ENCODE peak calls at places on chromosome 17, in five cellular contexts. G is stomach, O is heart left ventricle, D is body of pancreas, L is suprapubic skin. F is an unnamed sample. For H3K4me1, the result is how much of the 10 kb centered on the place peaks cover.

GRCh38 chr17:72065556-72065955 is 55.3 kb upstream of the SOX9 start:
- DNase-seq in L (no peak), G (no peak), O (no peak), D (no peak), F (no peak)

GRCh38 chr17:40350410-40351184 is 13.9 kb downstream of the GJD3 start:
- DNase-seq in L (no peak), O (no peak), D (no peak), G (no peak), F (no peak)

GRCh38 chr17:59527931-59528330 is 37.5 kb upstream of the DHX40 start:
- DNase-seq in D (no peak), G (no peak), L (no peak), O (no peak), F (no peak)

GRCh38 chr17:39144414-39144813 is 7.0 kb downstream of the PLXDC1 start:
- DNase-seq in L (peak), D (peak), O (peak), G (peak), F (no peak)

GRCh38 chr17:43701318-43701743 is 39.6 kb upstream of the MEOX1 start:
- DNase-seq in D (no peak), G (no peak), O (no peak), L (no peak), F (no peak)

GRCh38 chr17:29918016-29918415 is 12.0 kb downstream of the SSH2 start:
- DNase-seq in G (no peak), O (no peak), L (no peak), D (no peak), F (no peak)

GRCh38 chr17:36602924-36603384 is 1.6 kb downstream of the MRM1 start:
- DNase-seq in L (no peak), D (peak), O (no peak), G (peak), F (no peak)

GRCh38 chr17:21318439-21318838 is 33.9 kb downstream of the MAP2K3 start:
- DNase-seq in G (no peak), L (peak), D (no peak), O (no peak), F (no peak)

GRCh38 chr17:73600103-73600871 is 44.0 kb downstream of the SDK2 start:
- DNase-seq in O (no peak), G (no peak), D (no peak), L (no peak), F (no peak)

GRCh38 chr17:33522623-33523022 is 229.5 kb upstream of the ASIC2 start:
- DNase-seq in O (no peak), G (no peak), D (no peak), L (no peak), F (no peak)

DNA sequence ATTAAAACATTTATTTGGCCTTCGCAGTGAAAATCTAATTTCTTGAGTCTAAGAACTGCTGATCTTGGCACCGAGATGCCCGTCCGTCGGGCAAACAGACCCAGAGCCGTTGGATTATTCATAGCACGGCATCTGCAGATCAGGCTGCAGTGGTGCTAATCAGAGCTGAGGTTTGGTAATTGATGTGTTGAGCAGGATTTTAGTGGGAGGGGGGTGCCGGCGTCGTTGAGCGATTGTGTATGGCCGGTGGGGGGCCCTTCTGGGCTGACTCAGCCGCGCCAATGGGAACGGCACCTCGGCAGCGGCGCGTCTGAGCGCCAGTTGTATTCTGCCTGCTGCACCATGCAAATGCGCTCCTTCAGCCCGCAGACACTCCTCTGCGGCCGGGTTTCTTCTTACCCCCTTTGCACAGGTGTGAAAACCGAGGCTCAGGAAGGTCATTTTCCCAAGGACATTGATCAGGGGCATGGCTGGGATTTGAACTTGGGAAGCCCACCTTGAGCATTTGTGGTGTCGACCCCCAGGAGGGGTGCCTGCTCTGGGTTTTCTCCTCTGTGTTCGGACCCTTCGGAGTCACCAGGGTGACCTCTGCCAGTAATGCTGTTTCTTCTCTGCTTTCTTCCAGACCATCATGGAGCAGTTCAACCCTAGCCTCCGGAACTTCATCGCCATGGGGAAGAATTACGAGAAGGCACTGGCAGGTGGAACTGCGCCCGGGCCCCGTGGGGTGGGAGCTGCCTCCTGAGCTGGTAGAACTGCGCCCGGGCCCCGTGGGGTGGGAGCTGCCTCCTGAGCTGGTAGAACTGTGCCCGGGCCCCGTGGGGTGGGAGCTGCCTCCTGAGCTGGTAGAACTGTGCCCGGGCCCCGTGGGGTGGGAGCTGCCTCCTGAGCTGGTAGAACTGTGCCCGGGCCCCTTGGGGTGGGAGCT is 18.4 kb downstream of the BAIAP2 start:
- DNase-seq in D (no peak), O (no peak), L (no peak), G (no peak), F (no peak)
- H3K4me1 ChIP-seq in D (under half), O (under half), L (half or more), G (half or more), F (under half)

GRCh38 chr17:82449883-82450356 is 632 bp downstream of the CYBC1 start:
- DNase-seq in G (no peak), O (no peak), L (no peak), D (no peak), F (no peak)
- TF ChIP-seq CTCF in G (no peak), O (no peak), L (no peak), D (no peak), F (no peak)

GRCh38 chr17:49437696-49438438 is 23.2 kb upstream of the PHB1 start:
- DNase-seq in D (no peak), G (no peak), O (no peak), L (peak), F (no peak)
- H3K27ac ChIP-seq in D (no peak), G (no peak), O (no peak), L (no peak), F (no peak)

DNA sequence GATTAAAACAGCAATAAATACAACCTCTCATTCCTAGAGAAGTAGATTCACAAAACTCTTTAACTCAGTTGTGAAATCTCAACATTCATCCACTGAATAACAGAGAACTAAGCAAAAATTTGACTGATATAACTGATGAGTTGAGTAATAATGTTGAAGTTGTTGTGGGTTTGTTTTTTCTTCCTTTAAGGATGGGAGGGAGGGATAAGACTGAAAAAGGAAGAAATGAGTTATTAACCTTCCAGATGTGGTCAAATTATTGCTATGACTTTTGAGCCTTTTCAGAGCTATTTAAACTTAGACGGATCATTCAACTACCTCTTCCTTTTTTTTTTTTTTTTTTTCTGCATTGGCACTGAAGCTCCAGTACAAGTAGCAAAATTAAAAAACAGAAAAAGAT is 38.6 kb downstream of the SKAP1 start:
- DNase-seq in L (no peak), D (no peak), O (no peak), G (no peak), F (no peak)
- H3K4me1 ChIP-seq in L (under half), D (under half), O (under half), G (under half), F (under half)

DNA sequence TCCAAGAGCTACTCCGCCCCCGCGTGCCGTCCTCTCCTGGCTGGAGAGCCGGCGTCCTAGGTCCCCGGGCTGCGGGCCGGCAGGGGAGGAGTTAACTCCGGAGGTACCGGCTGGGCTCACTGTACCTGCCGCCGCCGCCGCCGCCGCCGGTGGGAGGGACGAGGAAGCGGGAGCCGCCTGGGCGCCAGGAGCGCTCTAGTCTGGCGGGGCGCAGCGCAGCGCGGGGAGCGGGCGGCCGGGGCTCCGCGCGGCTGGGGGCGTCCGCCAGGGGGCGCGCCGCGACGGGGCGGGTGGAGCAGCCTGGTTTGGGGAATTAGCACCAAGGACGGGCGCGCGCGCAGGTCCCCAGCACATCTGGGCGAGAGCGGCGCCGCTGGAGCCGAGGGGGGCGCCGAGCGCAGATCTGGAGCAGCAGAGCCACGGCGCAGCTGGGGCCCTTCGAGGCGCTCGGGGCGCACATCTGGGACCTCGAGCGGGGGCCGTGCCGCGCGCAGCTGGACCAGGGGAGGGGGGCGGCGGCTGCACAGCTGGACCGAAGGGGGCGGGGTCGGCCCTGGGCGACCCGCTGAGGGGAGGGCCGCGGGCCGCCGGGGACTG is at the start of gene NXPH3:
- DNase-seq in G (peak), O (peak), L (no peak), D (peak), F (no peak)
- TF ChIP-seq CTCF in G (peak), O (peak), L (peak), D (peak), F (peak)

GRCh38 chr17:6000426-6000825 is 69.8 kb upstream of the WSCD1 start:
- DNase-seq in L (no peak), D (no peak), O (no peak), G (no peak), F (no peak)
- H3K27ac ChIP-seq in L (no peak), D (no peak), O (no peak), G (no peak), F (no peak)

F was measured in thoracic aorta.